ENCODE peak calls at places on chromosomes 3 and 15, in ten cellular contexts. C is AG04450; K is tibial nerve; L is AG09319; E is NB4; G is neural progenitor cell; D is mammary epithelial cell; B is D721Med; P is uterus; W is CD8-positive, alpha-beta T cell. R is an unnamed sample.
A peak's percentile ranks its signal among the peaks of the same experiment; 100 is the strongest.

GRCh38 chr3:186760141-186760813 is 23.1 kb upstream of the EIF4A2 start:
- DNase-seq in C (no peak), K (no peak), L (no peak), E (no peak), G (no peak), D (peak; percentile 91), B (no peak), P (no peak), W (no peak), R (peak; percentile 97)

GRCh38 chr3:184766555-184767261 is 45.3 kb upstream of the VPS8 start:
- DNase-seq in C (peak; percentile 48), K (no peak), L (no peak), E (no peak), G (no peak), D (peak; percentile 97), B (no peak), P (no peak), W (no peak), R (peak; percentile 99)

GRCh38 chr3:4812509-4812908 is 166.7 kb upstream of the BHLHE40 start:
- DNase-seq in C (no peak), K (no peak), L (no peak), E (no peak), G (no peak), D (no peak), B (no peak), P (no peak), W (no peak), R (no peak)

GRCh38 chr3:122754867-122755835 is 38.5 kb downstream of the HSPBAP1 start:
- DNase-seq in C (no peak), K (no peak), L (no peak), E (peak; percentile 68), G (peak; percentile 54), D (peak; percentile 58), B (no peak), P (no peak), W (no peak), R (peak; percentile 74)

GRCh38 chr3:65262554-65262953 is 574.8 kb upstream of the ADAMTS9 start:
- DNase-seq in C (no peak), K (no peak), L (no peak), E (no peak), G (no peak), D (no peak), B (no peak), P (no peak), W (no peak), R (no peak)

GRCh38 chr3:134148534-134148933 is 102.1 kb downstream of the RYK start:
- DNase-seq in C (no peak), K (no peak), L (no peak), E (no peak), G (no peak), D (peak; percentile 12), B (no peak), P (no peak), W (no peak), R (no peak)

GRCh38 chr15:63815796-63816533 is 17.8 kb downstream of the HERC1 start:
- DNase-seq in C (no peak), K (no peak), L (no peak), E (no peak), G (no peak), D (no peak), B (no peak), P (no peak), W (no peak), R (no peak)

GRCh38 chr3:129596194-129597086 is 10.0 kb downstream of the PLXND1 start:
- DNase-seq in C (peak; percentile 77), K (peak; percentile 87), L (peak; percentile 90), E (peak; percentile 93), G (peak; percentile 65), D (no peak), B (no peak), P (peak; percentile 90), W (no peak), R (no peak)

GRCh38 chr15:66943456-66944095 is 121.8 kb upstream of the SMAD3 start:
- DNase-seq in C (no peak), K (no peak), L (no peak), E (no peak), G (peak; percentile 19), D (no peak), B (no peak), P (no peak), W (no peak), R (peak; percentile 45)

GRCh38 chr3:139427283-139428060 is 38.0 kb upstream of the COPB2 start:
- DNase-seq in C (peak; percentile 34), K (peak; percentile 49), L (peak; percentile 35), E (peak; percentile 76), G (peak; percentile 88), D (peak; percentile 67), B (no peak), P (peak; percentile 22), W (no peak), R (peak; percentile 85)

GRCh38 chr15:62153228-62153627 is 11.9 kb downstream of the C2CD4B start:
- DNase-seq in C (no peak), K (no peak), L (no peak), E (no peak), G (no peak), D (no peak), B (no peak), P (no peak), W (no peak), R (no peak)

GRCh38 chr3:86978111-86978528 is 12.8 kb downstream of the VGLL3 start:
- DNase-seq in C (no peak), K (peak; percentile 76), L (peak; percentile 63), E (no peak), G (no peak), D (peak; percentile 58), B (no peak), P (no peak), W (no peak), R (peak; percentile 42)

GRCh38 chr15:96374494-96374893 is 44.0 kb downstream of the NR2F2 start:
- DNase-seq in C (no peak), K (no peak), L (no peak), E (no peak), G (no peak), D (no peak), B (no peak), P (no peak), W (no peak), R (peak; percentile 64)

GRCh38 chr3:140349938-140350337 is 327.9 kb upstream of the TRIM42 start:
- DNase-seq in C (no peak), K (no peak), L (no peak), E (no peak), G (no peak), D (no peak), B (no peak), P (no peak), W (no peak), R (no peak)

GRCh38 chr3:168801792-168802191 is 706.1 kb upstream of the GOLIM4 start:
- DNase-seq in C (peak; percentile 20), K (no peak), L (no peak), E (no peak), G (no peak), D (peak; percentile 56), B (no peak), P (no peak), W (no peak), R (peak; percentile 68)

GRCh38 chr3:23590874-23591273 is 214.9 kb upstream of the UBE2E1 start:
- DNase-seq in C (no peak), K (no peak), L (no peak), E (no peak), G (no peak), D (no peak), B (no peak), P (no peak), W (no peak), R (no peak)

GRCh38 chr3:171614318-171614967 is 154.2 kb upstream of the TNIK start:
- DNase-seq in C (no peak), K (no peak), L (no peak), E (peak; percentile 6), G (peak; percentile 67), D (peak; percentile 24), B (no peak), P (peak; percentile 47), W (no peak), R (peak; percentile 45)
- TF ChIP-seq CTCF in C (peak; percentile 76), K (peak; percentile 35), L (peak; percentile 52), E (peak; percentile 27), G (peak; percentile 85), D (peak; percentile 41), B (peak; percentile 41), P (no peak), W (no peak), R (peak; percentile 60)

DNA sequence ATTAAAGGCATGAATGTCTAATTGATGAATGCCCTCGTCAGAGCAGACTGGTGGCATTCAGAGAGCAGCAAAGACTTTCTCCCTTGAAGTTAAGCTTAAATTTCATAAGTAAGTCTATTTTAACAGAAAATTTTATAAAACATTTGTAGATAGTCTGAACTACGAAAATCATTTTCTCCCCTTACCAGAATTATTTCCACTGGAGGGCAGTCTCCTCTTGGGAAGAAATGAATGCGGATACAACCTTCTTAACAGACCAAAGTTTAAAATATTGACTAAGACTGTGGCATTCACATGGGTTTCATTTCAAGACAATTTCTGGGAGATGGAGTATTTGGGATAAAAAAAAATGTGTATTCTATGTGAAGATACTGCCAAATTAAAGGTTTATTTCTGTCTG is 669.0 kb downstream of the FHIT start:
- DNase-seq in C (no peak), K (no peak), L (no peak), E (no peak), G (no peak), D (no peak), B (no peak), P (no peak), W (no peak), R (no peak)
- TF ChIP-seq CTCF in C (peak; percentile 16), K (no peak), L (peak; percentile 10), E (no peak), G (peak; percentile 62), D (no peak), B (peak; percentile 37), P (no peak), W (no peak), R (peak; percentile 25)

DNA sequence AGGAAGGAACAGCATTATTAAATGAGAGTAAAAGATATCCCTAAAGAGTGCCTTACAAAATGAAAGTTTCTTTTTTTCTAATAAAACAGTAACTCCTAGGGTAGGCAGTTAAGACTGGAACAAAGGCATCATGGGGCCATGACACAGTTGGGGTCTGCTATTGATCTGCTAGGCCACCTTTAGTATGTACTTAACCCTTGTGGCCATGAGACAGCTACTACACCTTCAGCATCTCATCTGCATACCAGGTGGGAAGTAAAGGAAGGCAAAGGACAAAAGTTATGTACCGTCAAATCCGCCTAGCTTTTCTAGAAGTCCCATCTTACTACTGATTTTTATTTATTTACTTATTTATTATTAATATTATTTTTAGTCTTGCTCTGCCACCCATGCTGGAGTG is 93.8 kb upstream of the FHIT start:
- DNase-seq in C (no peak), K (no peak), L (no peak), E (no peak), G (no peak), D (no peak), B (no peak), P (no peak), W (no peak), R (no peak)
- TF ChIP-seq CTCF in C (no peak), K (no peak), L (no peak), E (no peak), G (no peak), D (no peak), B (no peak), P (no peak), W (no peak), R (no peak)

DNA sequence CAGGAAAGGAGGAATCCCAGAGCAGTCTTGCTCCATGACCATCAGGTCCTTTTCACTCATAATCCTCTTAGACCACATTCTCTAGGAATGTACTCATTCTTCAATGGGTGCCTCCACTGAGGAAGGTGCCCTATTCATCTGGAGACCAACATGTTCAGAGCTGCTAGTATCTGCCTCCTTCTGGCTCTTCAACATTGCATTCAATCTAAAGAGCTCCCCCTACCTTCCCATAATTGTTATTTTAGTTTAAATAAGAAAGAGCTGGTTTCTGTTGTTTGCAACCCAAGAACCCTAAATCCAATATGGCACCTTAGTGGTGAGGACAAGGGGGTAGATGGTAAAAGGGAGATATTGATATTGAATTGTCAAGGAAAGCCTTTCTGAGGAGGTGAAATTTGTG is 67.6 kb downstream of the SCN11A start:
- DNase-seq in C (no peak), K (no peak), L (no peak), E (no peak), G (no peak), D (peak; percentile 9), B (no peak), P (no peak), W (no peak), R (peak; percentile 15)
- TF ChIP-seq CTCF in C (no peak), K (no peak), L (no peak), E (no peak), G (no peak), D (peak; percentile 6), B (peak; percentile 2), P (no peak), W (no peak), R (no peak)